ENCODE peak calls at places on chromosomes 3 and 15, in four cellular contexts. One of them, this sample, is unnamed.

GRCh38 chr3:169659858-169660614 is 3.5 kb downstream of the MECOM start:
- DNase-seq in psoas muscle: no peak
- DNase-seq in mesenchymal stem cell: no peak
- DNase-seq in H9: peak; percentile 49
- DNase-seq in this sample: peak; percentile 69

GRCh38 chr3:114451051-114451451 is 157.2 kb downstream of the TIGIT start:
- DNase-seq in psoas muscle: no peak
- DNase-seq in mesenchymal stem cell: no peak
- DNase-seq in H9: no peak
- DNase-seq in this sample: no peak

GRCh38 chr15:44264148-44264547 is 24.4 kb upstream of the GOLM2 start:
- DNase-seq in psoas muscle: no peak
- DNase-seq in mesenchymal stem cell: no peak
- DNase-seq in H9: no peak
- DNase-seq in this sample: peak; percentile 41

GRCh38 chr3:61522064-61522463 is 39.3 kb upstream of the PTPRG start:
- DNase-seq in psoas muscle: no peak
- DNase-seq in mesenchymal stem cell: no peak
- DNase-seq in H9: peak; percentile 36
- DNase-seq in this sample: no peak

GRCh38 chr15:101773496-101774100 is 29.7 kb upstream of the OR4F6 start:
- DNase-seq in psoas muscle: no peak
- DNase-seq in mesenchymal stem cell: no peak
- DNase-seq in H9: peak; percentile 75
- DNase-seq in this sample: no peak

GRCh38 chr3:8851703-8852102 is 82.3 kb upstream of the OXTR start:
- DNase-seq in psoas muscle: no peak
- DNase-seq in mesenchymal stem cell: peak; percentile 92
- DNase-seq in H9: no peak
- DNase-seq in this sample: no peak

GRCh38 chr3:195892355-195893120 is 15.8 kb downstream of the TNK2 start:
- DNase-seq in psoas muscle: peak; percentile 62
- DNase-seq in mesenchymal stem cell: peak; percentile 81
- DNase-seq in H9: no peak
- DNase-seq in this sample: peak; percentile 96

GRCh38 chr15:29058903-29059539 is 173.2 kb downstream of the APBA2 start:
- DNase-seq in psoas muscle: no peak
- DNase-seq in mesenchymal stem cell: no peak
- DNase-seq in H9: no peak
- DNase-seq in this sample: no peak

GRCh38 chr3:44363591-44363990 is 25.0 kb downstream of the TCAIM start:
- DNase-seq in psoas muscle: no peak
- DNase-seq in mesenchymal stem cell: no peak
- DNase-seq in H9: no peak
- DNase-seq in this sample: no peak

GRCh38 chr3:72563690-72564370 is 284.4 kb downstream of the SHQ1 start:
- DNase-seq in psoas muscle: no peak
- DNase-seq in mesenchymal stem cell: no peak
- DNase-seq in H9: no peak
- DNase-seq in this sample: peak; percentile 55

GRCh38 chr15:56124391-56124790 is 119.3 kb downstream of the RFX7 start:
- DNase-seq in psoas muscle: no peak
- DNase-seq in mesenchymal stem cell: no peak
- DNase-seq in H9: no peak
- DNase-seq in this sample: no peak
- H3K9me3 ChIP-seq in psoas muscle: peaks cover 39% of the 10 kb centered on the region
- H3K9me3 ChIP-seq in mesenchymal stem cell: peaks cover 77% of the 10 kb centered on the region
- H3K9me3 ChIP-seq in H9: peaks cover 4% of the 10 kb centered on the region
- H3K9me3 ChIP-seq in this sample: peaks cover 6% of the 10 kb centered on the region

DNA sequence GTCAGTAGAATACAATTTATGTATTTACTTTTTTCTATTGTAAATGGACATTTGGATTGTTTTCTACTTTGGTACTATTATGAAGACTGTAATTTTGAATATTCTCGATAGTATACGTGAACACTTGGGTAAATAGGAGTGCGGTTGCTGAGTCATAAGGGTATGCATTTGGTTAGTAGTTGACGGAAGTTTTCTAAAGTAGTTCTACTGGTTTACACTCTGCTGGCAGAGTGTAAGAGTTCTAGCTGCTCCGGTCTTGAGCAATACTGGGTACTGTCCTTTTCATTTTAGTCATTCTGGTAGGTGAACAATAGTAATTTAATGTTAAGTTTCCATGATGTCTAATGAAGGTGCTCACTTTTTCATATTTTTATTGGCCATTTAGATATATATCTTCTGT is 70.0 kb downstream of the MEF2A start:
- DNase-seq in psoas muscle: no peak
- DNase-seq in mesenchymal stem cell: no peak
- DNase-seq in H9: no peak
- DNase-seq in this sample: no peak
- H3K9me3 ChIP-seq in psoas muscle: no peaks in the 10 kb centered on the region
- H3K9me3 ChIP-seq in mesenchymal stem cell: no peaks in the 10 kb centered on the region
- H3K9me3 ChIP-seq in H9: no peaks in the 10 kb centered on the region
- H3K9me3 ChIP-seq in this sample: no peaks in the 10 kb centered on the region

GRCh38 chr3:197782230-197782629 is 8.8 kb upstream of the LRCH3 start:
- DNase-seq in psoas muscle: no peak
- DNase-seq in mesenchymal stem cell: no peak
- DNase-seq in H9: no peak
- DNase-seq in this sample: no peak
- H3K9me3 ChIP-seq in psoas muscle: no peaks in the 10 kb centered on the region
- H3K9me3 ChIP-seq in mesenchymal stem cell: no peaks in the 10 kb centered on the region
- H3K9me3 ChIP-seq in H9: no peaks in the 10 kb centered on the region
- H3K9me3 ChIP-seq in this sample: no peaks in the 10 kb centered on the region

GRCh38 chr15:27254801-27255200 is 283.8 kb downstream of the GABRG3 start:
- DNase-seq in psoas muscle: no peak
- DNase-seq in mesenchymal stem cell: no peak
- DNase-seq in H9: no peak
- DNase-seq in this sample: no peak
- H3K9me3 ChIP-seq in psoas muscle: no peaks in the 10 kb centered on the region
- H3K9me3 ChIP-seq in mesenchymal stem cell: no peaks in the 10 kb centered on the region
- H3K9me3 ChIP-seq in H9: no peaks in the 10 kb centered on the region
- H3K9me3 ChIP-seq in this sample: no peaks in the 10 kb centered on the region

GRCh38 chr3:124557-125179 is 71.9 kb upstream of the CHL1 start:
- DNase-seq in psoas muscle: no peak
- DNase-seq in mesenchymal stem cell: no peak
- DNase-seq in H9: no peak
- DNase-seq in this sample: no peak

GRCh38 chr3:118666-119065 is 77.9 kb upstream of the CHL1 start:
- DNase-seq in psoas muscle: no peak
- DNase-seq in mesenchymal stem cell: no peak
- DNase-seq in H9: no peak
- DNase-seq in this sample: no peak

GRCh38 chr3:128502-128901 is 68.1 kb upstream of the CHL1 start:
- DNase-seq in psoas muscle: no peak
- DNase-seq in mesenchymal stem cell: no peak
- DNase-seq in H9: no peak
- DNase-seq in this sample: no peak

GRCh38 chr3:123348-123747 is 73.2 kb upstream of the CHL1 start:
- DNase-seq in psoas muscle: no peak
- DNase-seq in mesenchymal stem cell: no peak
- DNase-seq in H9: no peak
- DNase-seq in this sample: no peak
- H3K9me3 ChIP-seq in psoas muscle: no peaks in the 10 kb centered on the region
- H3K9me3 ChIP-seq in mesenchymal stem cell: no peaks in the 10 kb centered on the region
- H3K9me3 ChIP-seq in H9: no peaks in the 10 kb centered on the region
- H3K9me3 ChIP-seq in this sample: peaks cover 2% of the 10 kb centered on the region

DNA sequence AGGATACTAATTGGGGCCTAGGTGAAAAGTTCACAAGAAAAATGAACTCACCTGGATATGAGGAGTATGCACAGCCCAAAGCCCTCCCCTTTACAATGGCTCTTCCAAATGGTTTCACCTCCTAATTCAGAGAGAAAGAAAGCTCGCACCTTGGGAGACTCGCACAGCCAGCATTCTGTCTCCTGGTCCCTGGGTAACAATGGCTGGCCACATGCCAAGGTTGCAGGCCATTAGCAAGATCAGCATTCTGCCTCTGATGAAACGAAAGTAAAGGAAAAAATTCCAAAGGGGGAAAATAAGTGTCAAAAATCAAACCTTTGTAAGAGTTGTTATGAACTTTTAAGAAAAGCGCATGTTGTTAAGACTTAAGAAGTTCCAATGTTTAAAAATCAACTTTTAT is 786.6 kb downstream of the MCTP2 start:
- DNase-seq in psoas muscle: peak; percentile 27
- DNase-seq in mesenchymal stem cell: peak; percentile 15
- DNase-seq in H9: peak; percentile 44
- DNase-seq in this sample: no peak
- H3K9me3 ChIP-seq in psoas muscle: peaks cover 3% of the 10 kb centered on the region
- H3K9me3 ChIP-seq in mesenchymal stem cell: peaks cover 7% of the 10 kb centered on the region
- H3K9me3 ChIP-seq in H9: no peaks in the 10 kb centered on the region
- H3K9me3 ChIP-seq in this sample: no peaks in the 10 kb centered on the region

This sample was measured in osteoblast.